ENCODE peak calls at places on chromosomes 4 and X, in seven cellular contexts. A is NCI-H524; K is left cardiac atrium; H is kidney glomerular epithelial cell; G is GM12865; P is CD4-positive, alpha-beta T cell; I is IMR-90. Z is an unnamed sample.

GRCh38 chr4:106369456-106370060 is 980 bp upstream of the GIMD1 start:
- DNase-seq in K (no peak), I (peak; percentile 86), H (peak; percentile 80), P (no peak), G (peak; percentile 74), A (peak; percentile 30), Z (no peak)

GRCh38 chr4:48064349-48064748 is 47.8 kb downstream of the NIPAL1 start:
- DNase-seq in P (no peak), A (no peak), G (peak; percentile 55), K (no peak), I (no peak), H (no peak), Z (no peak)

GRCh38 chr4:83189631-83190136 is 75.2 kb upstream of the PLAC8 start:
- DNase-seq in P (no peak), G (no peak), H (no peak), I (no peak), A (no peak), K (no peak), Z (no peak)

GRCh38 chr4:175953960-175954521 is 111.6 kb upstream of the WDR17 start:
- DNase-seq in P (no peak), I (no peak), H (no peak), A (no peak), G (peak; percentile 51), K (no peak), Z (no peak)

GRCh38 chr4:151675366-151676060 is 85.3 kb downstream of the GATB start:
- DNase-seq in I (no peak), H (no peak), K (no peak), P (no peak), G (no peak), A (peak; percentile 49), Z (no peak)

GRCh38 chrX:155767101-155767878 is 113.9 kb upstream of the VAMP7 start:
- DNase-seq in G (no peak), K (peak; percentile 33), I (peak; percentile 74), H (peak; percentile 70), P (peak; percentile 0), A (peak; percentile 86), Z (no peak)

GRCh38 chr4:117637347-117637746 is 396.9 kb upstream of the NDST3 start:
- DNase-seq in K (no peak), P (no peak), G (no peak), H (no peak), I (no peak), A (no peak), Z (no peak)

GRCh38 chrX:65253817-65254216 is 277.6 kb upstream of the ZC4H2 start:
- DNase-seq in I (no peak), K (no peak), P (no peak), A (no peak), H (no peak), G (no peak), Z (no peak)

GRCh38 chrX:140502491-140503229 is 2.2 kb downstream of the SOX3 start:
- DNase-seq in K (no peak), H (no peak), A (peak; percentile 7), P (no peak), G (no peak), I (no peak), Z (no peak)

GRCh38 chr4:7462509-7462971 is 27.8 kb upstream of the PSAPL1 start:
- DNase-seq in I (peak; percentile 2), A (peak; percentile 81), H (peak; percentile 6), P (no peak), G (no peak), K (no peak), Z (no peak)

GRCh38 chrX:139881130-139881529 is 51.7 kb downstream of the ATP11C start:
- DNase-seq in H (no peak), A (no peak), K (no peak), G (no peak), P (no peak), I (peak; percentile 54), Z (no peak)

GRCh38 chr4:94976371-94977011 is 218.7 kb downstream of the BMPR1B start:
- DNase-seq in H (no peak), A (no peak), G (no peak), I (peak; percentile 68), K (no peak), P (no peak), Z (no peak)

GRCh38 chrX:119266364-119266995 is 30.4 kb downstream of the PGRMC1 start:
- DNase-seq in A (peak; percentile 23), I (peak; percentile 12), G (peak; percentile 5), P (peak; percentile 4), H (no peak), K (no peak), Z (no peak)

GRCh38 chr4:188578657-188579056 is 439.4 kb downstream of the TRIML1 start:
- DNase-seq in I (no peak), P (no peak), K (no peak), H (no peak), G (no peak), A (no peak), Z (no peak)

GRCh38 chr4:74501579-74501978 is 56.6 kb downstream of the AREG start:
- DNase-seq in P (no peak), K (no peak), I (peak; percentile 95), A (no peak), G (no peak), H (peak; percentile 66), Z (no peak)

GRCh38 chr4:173211838-173212237 is 43.2 kb downstream of the GALNT7 start:
- DNase-seq in G (no peak), P (no peak), A (no peak), K (no peak), I (peak; percentile 78), H (peak; percentile 83), Z (no peak)

GRCh38 chrX:40146471-40147398 is 49.0 kb upstream of the BCOR start:
- DNase-seq in I (peak; percentile 46), A (peak; percentile 45), K (no peak), H (no peak), P (no peak), G (peak; percentile 28), Z (no peak)

GRCh38 chr4:7539659-7540058 is 104.9 kb upstream of the PSAPL1 start:
- DNase-seq in K (no peak), G (peak; percentile 47), I (no peak), A (peak; percentile 40), H (no peak), P (no peak), Z (peak; percentile 45)

GRCh38 chr4:7806080-7806630 is 133.5 kb downstream of the AFAP1 start:
- DNase-seq in H (no peak), P (no peak), I (peak; percentile 68), K (peak; percentile 82), G (no peak), A (no peak), Z (no peak)

GRCh38 chr4:25911356-25911755 is 2.7 kb upstream of the SMIM20 start:
- DNase-seq in P (no peak), G (no peak), I (no peak), A (no peak), K (no peak), H (no peak), Z (no peak)

GRCh38 chr4:35604252-35604651 is 640.1 kb downstream of the ARAP2 start:
- DNase-seq in A (no peak), G (peak; percentile 7), K (no peak), H (no peak), I (no peak), P (no peak), Z (no peak)

GRCh38 chrX:121322159-121322558 is 274.7 kb downstream of the GLUD2 start:
- DNase-seq in A (no peak), H (no peak), K (no peak), I (no peak), G (no peak), P (no peak), Z (no peak)

GRCh38 chrX:42714981-42715688 is 62.8 kb downstream of the PPP1R2C start:
- DNase-seq in G (no peak), K (peak; percentile 46), A (peak; percentile 72), P (peak; percentile 31), H (peak; percentile 22), I (no peak), Z (peak; percentile 9)

GRCh38 chr4:53595204-53595603 is 3.9 kb upstream of the LNX1 start:
- DNase-seq in G (no peak), K (no peak), A (no peak), H (no peak), I (no peak), P (no peak), Z (no peak)

Z was measured in T-helper 1 cell.